ENCODE peak calls at places on chromosome 18, in seven cellular contexts. U is tibial nerve, B is GM12891, J is adrenal gland, M is prostate gland, L is transverse colon, E is ovary. P is an unnamed sample.

GRCh38 chr18:42635378-42636048 is 480.0 kb downstream of the RIT2 start:
- DNase-seq in U (no peak), B (no peak), J (no peak), M (no peak), L (no peak), E (no peak), P (no peak)

GRCh38 chr18:42536442-42536841 is 579.0 kb downstream of the RIT2 start:
- DNase-seq in U (no peak), B (no peak), J (no peak), M (no peak), L (no peak), E (no peak), P (no peak)

GRCh38 chr18:9884090-9884489 is 1.7 kb upstream of the TXNDC2 start:
- DNase-seq in U (no peak), B (no peak), J (no peak), M (no peak), L (no peak), E (no peak), P (no peak)

GRCh38 chr18:43211059-43211458 is 66.2 kb downstream of the SYT4 start:
- DNase-seq in U (no peak), B (no peak), J (no peak), M (no peak), L (no peak), E (no peak), P (no peak)

GRCh38 chr18:74381621-74382350 is 66.1 kb downstream of the C18orf63 start:
- DNase-seq in U (no peak), B (no peak), J (no peak), M (no peak), L (no peak), E (no peak), P (no peak)

GRCh38 chr18:74989134-74989533 is 219.8 kb downstream of the PTGR3 start:
- DNase-seq in U (no peak), B (no peak), J (no peak), M (no peak), L (no peak), E (no peak), P (no peak)

GRCh38 chr18:31217455-31217854 is 54.8 kb upstream of the DSC1 start:
- DNase-seq in U (no peak), B (no peak), J (no peak), M (no peak), L (no peak), E (no peak), P (no peak)

GRCh38 chr18:27057459-27058302 is 127.4 kb downstream of the CHST9 start:
- DNase-seq in U (no peak), B (no peak), J (no peak), M (peak), L (no peak), E (no peak), P (no peak)

GRCh38 chr18:26383454-26384270 is 157.4 kb downstream of the TAF4B start:
- DNase-seq in U (no peak), B (no peak), J (no peak), M (no peak), L (no peak), E (no peak), P (no peak)

GRCh38 chr18:33583901-33584300 is 5.9 kb downstream of the ASXL3 start:
- DNase-seq in U (no peak), B (no peak), J (no peak), M (no peak), L (no peak), E (no peak), P (no peak)

GRCh38 chr18:63979409-63979908 is 9.6 kb downstream of the SERPINB8 start:
- DNase-seq in U (peak), B (no peak), J (peak), M (peak), L (peak), E (peak), P (no peak)

GRCh38 chr18:24490545-24490944 is 30.1 kb downstream of the HRH4 start:
- DNase-seq in U (no peak), B (no peak), J (no peak), M (no peak), L (no peak), E (no peak), P (no peak)

GRCh38 chr18:48932822-48933510 is 17.8 kb downstream of the SMAD7 start:
- DNase-seq in U (peak), B (no peak), J (no peak), M (no peak), L (no peak), E (no peak), P (no peak)

GRCh38 chr18:41745166-41746049 is 209.6 kb upstream of the PIK3C3 start:
- DNase-seq in U (no peak), B (no peak), J (peak), M (peak), L (peak), E (no peak), P (peak)

GRCh38 chr18:58223717-58224424 is 179.8 kb downstream of the NEDD4L start:
- DNase-seq in U (no peak), B (no peak), J (peak), M (peak), L (peak), E (no peak), P (no peak)

GRCh38 chr18:48032876-48033769 is 102.7 kb upstream of the SMAD2 start:
- DNase-seq in U (no peak), B (no peak), J (peak), M (no peak), L (no peak), E (no peak), P (peak)

GRCh38 chr18:23918395-23919032 is 96.0 kb upstream of the TTC39C start:
- DNase-seq in U (peak), B (no peak), J (peak), M (peak), L (peak), E (peak), P (peak)

GRCh38 chr18:3703732-3704176 is 253.8 kb downstream of the TGIF1 start:
- DNase-seq in U (peak), B (no peak), J (peak), M (peak), L (peak), E (peak), P (peak)

GRCh38 chr18:41938445-41938844 is 16.6 kb upstream of the PIK3C3 start:
- DNase-seq in U (no peak), B (no peak), J (no peak), M (no peak), L (no peak), E (no peak), P (peak)

GRCh38 chr18:79677840-79678239 is 1.8 kb upstream of the CTDP1 start:
- DNase-seq in U (no peak), B (no peak), J (no peak), M (no peak), L (no peak), E (no peak), P (no peak)

GRCh38 chr18:73812423-73812822 is 335.2 kb downstream of the FBXO15 start:
- DNase-seq in U (no peak), B (no peak), J (no peak), M (no peak), L (no peak), E (no peak), P (no peak)

GRCh38 chr18:159933-160332 is 1.6 kb downstream of the USP14 start:
- DNase-seq in U (no peak), B (no peak), J (no peak), M (no peak), L (no peak), E (no peak), P (no peak)

GRCh38 chr18:74897971-74898657 is 300.4 kb downstream of the ZNF407 start:
- DNase-seq in U (no peak), B (no peak), J (no peak), M (no peak), L (no peak), E (no peak), P (no peak)

GRCh38 chr18:74126684-74127482 is 20.8 kb downstream of the FBXO15 start:
- DNase-seq in U (no peak), B (no peak), J (no peak), M (no peak), L (no peak), E (no peak), P (no peak)

GRCh38 chr18:45207328-45207727 is 407.9 kb upstream of the SLC14A2 start:
- DNase-seq in U (no peak), B (no peak), J (no peak), M (no peak), L (no peak), E (no peak), P (no peak)

GRCh38 chr18:74435740-74436139 is 21.4 kb downstream of the DIPK1C start:
- DNase-seq in U (no peak), B (no peak), J (no peak), M (no peak), L (no peak), E (no peak), P (no peak)

GRCh38 chr18:31189757-31190156 is 27.1 kb upstream of the DSC1 start:
- DNase-seq in U (no peak), B (no peak), J (no peak), M (no peak), L (no peak), E (no peak), P (no peak)

GRCh38 chr18:10239138-10239537 is 215.3 kb upstream of the APCDD1 start:
- DNase-seq in U (peak), B (no peak), J (no peak), M (peak), L (no peak), E (peak), P (no peak)

GRCh38 chr18:10953672-10954071 is 195.7 kb downstream of the PIEZO2 start:
- DNase-seq in U (no peak), B (no peak), J (no peak), M (no peak), L (peak), E (no peak), P (no peak)

GRCh38 chr18:70998490-70998889 is 709.6 kb downstream of the SOCS6 start:
- DNase-seq in U (no peak), B (no peak), J (no peak), M (no peak), L (no peak), E (no peak), P (no peak)

GRCh38 chr18:26082475-26082874 is 7.9 kb downstream of the SS18 start:
- DNase-seq in U (no peak), B (no peak), J (no peak), M (no peak), L (no peak), E (no peak), P (no peak)

GRCh38 chr18:36389811-36390581 is 92.5 kb downstream of the FHOD3 start:
- DNase-seq in U (no peak), B (no peak), J (no peak), M (no peak), L (no peak), E (no peak), P (no peak)

GRCh38 chr18:26516964-26517363 is 31.4 kb downstream of the KCTD1 start:
- DNase-seq in U (no peak), B (no peak), J (peak), M (no peak), L (no peak), E (no peak), P (no peak)

GRCh38 chr18:31610841-31611240 is 19.2 kb downstream of the TTR start:
- DNase-seq in U (no peak), B (no peak), J (no peak), M (no peak), L (peak), E (no peak), P (no peak)

DNA sequence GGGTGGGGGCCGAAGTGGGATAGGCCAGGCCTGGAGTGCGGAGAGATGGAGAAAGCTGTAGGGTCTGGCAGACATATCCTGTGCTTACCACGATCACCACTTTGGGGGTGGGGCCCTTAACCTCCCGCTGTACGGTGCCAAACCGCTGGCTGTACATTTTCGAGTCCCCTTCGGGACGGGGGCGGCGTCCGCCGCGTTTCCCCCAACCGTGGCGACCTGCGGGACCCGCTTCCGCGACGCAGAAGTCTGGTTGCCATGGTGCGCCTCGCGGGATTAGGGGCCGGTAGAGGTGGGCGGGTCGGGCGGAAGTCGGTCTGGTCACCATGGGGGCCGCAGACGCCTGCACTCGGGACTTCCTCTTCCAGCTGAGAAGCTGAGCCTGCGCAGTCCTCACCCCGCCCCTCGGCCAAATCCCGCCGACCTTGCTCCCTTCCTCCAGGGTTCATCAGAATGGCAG is at the start of gene CFAP53:
- DNase-seq in U (peak), B (peak), J (peak), M (peak), L (peak), E (peak), P (peak)
- TF ChIP-seq POLR2A in U (no peak), B (no peak), J (no peak), M (no peak), L (peak), E (no peak), P (no peak)

DNA sequence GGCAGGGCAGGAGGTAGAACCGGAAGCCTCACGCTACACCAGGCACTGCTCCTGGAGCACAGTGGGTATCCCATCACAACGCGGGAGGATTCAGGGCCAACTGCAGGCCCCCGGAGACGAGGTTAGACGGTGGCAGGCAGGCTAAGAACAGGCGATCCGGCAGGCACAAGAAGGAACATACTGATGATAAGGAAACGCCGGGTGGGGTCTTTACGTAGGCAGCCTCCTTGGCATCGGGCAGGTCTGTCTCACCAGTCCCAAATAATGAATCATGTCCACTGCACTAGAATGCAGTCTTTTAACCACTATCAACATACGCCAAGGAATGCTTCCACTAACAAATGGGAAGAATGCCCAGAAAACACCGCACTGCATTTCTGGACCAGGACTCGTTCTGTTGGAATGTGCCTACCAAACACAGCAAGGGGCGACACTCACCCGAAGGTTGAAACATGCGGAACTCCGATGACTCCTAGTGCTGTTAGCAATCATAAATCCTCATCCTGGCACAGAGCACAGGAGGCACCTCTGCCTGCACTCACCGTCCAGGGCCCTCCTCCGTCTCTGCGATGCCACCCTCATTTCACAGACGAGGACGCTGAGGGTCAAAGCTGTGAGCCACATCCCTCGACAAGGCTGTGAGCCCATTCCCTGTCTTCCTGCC is 35.2 kb downstream of the ZNF516 start:
- DNase-seq in U (no peak), B (no peak), J (peak), M (peak), L (no peak), E (peak), P (peak)
- TF ChIP-seq POLR2A in U (no peak), B (no peak), J (no peak), M (no peak), L (no peak), E (no peak), P (no peak)

DNA sequence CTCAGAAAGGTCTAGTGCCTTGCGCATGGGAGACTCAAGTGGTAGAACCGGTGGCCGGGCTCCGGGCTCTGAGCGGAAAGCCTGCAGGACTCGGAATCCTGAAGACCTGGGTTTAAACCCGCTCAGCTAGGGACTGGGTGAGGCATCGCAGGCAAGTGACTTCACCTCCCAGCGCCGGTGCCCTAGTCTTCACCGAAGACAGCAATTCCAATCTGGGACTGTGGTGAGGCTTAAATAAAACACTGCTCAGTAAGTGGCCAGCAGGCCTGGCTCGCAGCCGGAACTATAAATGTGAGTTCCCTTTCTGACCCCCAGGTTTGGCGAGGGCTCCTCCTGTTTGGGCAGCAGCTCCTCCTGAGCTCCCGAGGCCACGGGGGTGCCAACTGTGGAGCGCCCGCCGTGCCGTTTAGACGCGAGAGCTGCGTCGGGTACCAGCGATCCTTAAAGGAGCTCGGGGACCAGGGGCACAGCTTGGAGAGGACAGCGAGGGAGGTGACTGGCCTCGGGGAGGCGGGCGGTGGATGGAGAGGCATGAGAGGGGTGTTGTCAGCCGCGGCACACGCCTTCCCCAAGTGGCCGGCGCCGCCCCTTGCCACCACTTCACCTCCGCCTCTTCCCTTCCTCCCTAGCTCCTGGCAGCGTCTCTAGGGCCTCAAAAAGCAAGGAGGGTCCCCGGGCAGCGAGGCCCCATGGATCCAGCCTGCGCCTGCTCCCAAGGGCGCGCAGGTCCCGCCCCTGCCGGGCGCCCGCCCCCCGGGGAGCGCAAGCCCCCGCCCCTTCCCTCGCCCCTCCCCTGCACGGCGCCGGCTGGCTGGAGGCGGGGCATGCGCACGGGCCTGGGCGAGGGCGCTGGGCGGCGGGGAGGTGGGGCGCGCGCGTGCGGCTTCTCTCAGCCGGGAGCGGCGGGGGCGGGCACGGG is 736 bp upstream of the MTCL1 start:
- DNase-seq in U (peak), B (peak), J (peak), M (peak), L (peak), E (peak), P (peak)
- TF ChIP-seq POLR2A in U (peak), B (no peak), J (peak), M (peak), L (peak), E (peak), P (peak)

GRCh38 chr18:12947355-12948054 is at the start of gene SEH1L:
- DNase-seq in U (peak), B (peak), J (peak), M (peak), L (peak), E (peak), P (peak)
- TF ChIP-seq POLR2A in U (peak), B (no peak), J (peak), M (peak), L (peak), E (peak), P (peak)

DNA sequence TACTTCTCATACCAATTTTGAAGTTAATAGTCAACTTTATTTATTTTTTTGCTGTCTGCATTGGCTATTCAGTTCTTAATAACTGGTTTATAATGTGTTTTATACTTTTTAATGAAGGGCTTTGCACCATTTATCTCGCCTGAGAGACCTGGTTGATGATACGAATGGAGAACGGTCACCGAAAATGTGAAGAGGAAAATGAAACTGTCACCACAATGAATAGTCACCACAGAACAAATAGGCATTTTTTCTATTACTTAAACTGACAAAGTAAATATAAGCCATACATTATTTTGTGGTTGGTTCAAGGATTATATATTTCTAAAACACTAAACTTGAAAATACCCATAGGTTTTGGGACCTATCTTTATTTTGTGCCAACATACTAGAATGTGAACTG is 20.4 kb downstream of the C18orf54 start:
- DNase-seq in U (no peak), B (no peak), J (no peak), M (no peak), L (no peak), E (no peak), P (no peak)
- TF ChIP-seq POLR2A in U (no peak), B (no peak), J (no peak), M (no peak), L (no peak), E (no peak), P (no peak)

GRCh38 chr18:7230646-7231349 is at the start of gene LRRC30:
- DNase-seq in U (no peak), B (no peak), J (no peak), M (no peak), L (no peak), E (no peak), P (no peak)
- TF ChIP-seq POLR2A in U (no peak), B (no peak), J (no peak), M (no peak), L (no peak), E (no peak), P (no peak)

GRCh38 chr18:59464521-59464920 is 105.5 kb upstream of the LMAN1 start:
- DNase-seq in U (no peak), B (no peak), J (no peak), M (no peak), L (no peak), E (no peak), P (no peak)

GRCh38 chr18:59467497-59467896 is 108.4 kb upstream of the LMAN1 start:
- DNase-seq in U (no peak), B (no peak), J (no peak), M (no peak), L (no peak), E (no peak), P (no peak)

GRCh38 chr18:59469463-59470180 is 110.6 kb upstream of the LMAN1 start:
- DNase-seq in U (no peak), B (no peak), J (no peak), M (no peak), L (no peak), E (no peak), P (no peak)

GRCh38 chr18:59470627-59471121 is 111.6 kb upstream of the LMAN1 start:
- DNase-seq in U (no peak), B (no peak), J (no peak), M (peak), L (no peak), E (no peak), P (no peak)

GRCh38 chr18:59468821-59469220 is 109.8 kb upstream of the LMAN1 start:
- DNase-seq in U (no peak), B (no peak), J (no peak), M (no peak), L (no peak), E (no peak), P (no peak)
- TF ChIP-seq POLR2A in U (no peak), B (no peak), J (no peak), M (no peak), L (no peak), E (no peak), P (no peak)

GRCh38 chr18:35289293-35290069 is 548 bp downstream of the ZSCAN30 start:
- DNase-seq in U (no peak), B (no peak), J (no peak), M (peak), L (peak), E (peak), P (no peak)

GRCh38 chr18:35284846-35285245 is 5.2 kb downstream of the ZSCAN30 start:
- DNase-seq in U (no peak), B (no peak), J (no peak), M (no peak), L (no peak), E (no peak), P (no peak)

GRCh38 chr18:35296079-35296478 is 6.0 kb upstream of the ZSCAN30 start:
- DNase-seq in U (no peak), B (no peak), J (no peak), M (no peak), L (no peak), E (no peak), P (no peak)

GRCh38 chr18:35291166-35291565 is 1.1 kb upstream of the ZSCAN30 start:
- DNase-seq in U (no peak), B (no peak), J (no peak), M (no peak), L (no peak), E (no peak), P (no peak)

GRCh38 chr18:35290070-35290735 is at the start of gene ZSCAN30:
- DNase-seq in U (peak), B (peak), J (peak), M (peak), L (peak), E (peak), P (peak)
- TF ChIP-seq POLR2A in U (peak), B (peak), J (peak), M (peak), L (peak), E (peak), P (peak)

P was measured in H54.